ENCODE peak calls at places on chromosomes 4 and X, in five cellular contexts. K is germinal center, U is Caki2, A is H9, M is NCI-H774. P is an unnamed sample.

GRCh38 chrX:17161991-17162390 is 213.0 kb upstream of the NHS start:
- DNase-seq in K (no peak), U (no peak), A (no peak), M (no peak), P (no peak)

GRCh38 chrX:153598541-153599191 is at the start of gene CCNQ:
- DNase-seq in K (no peak), U (peak), A (peak), M (peak), P (peak)

GRCh38 chr4:156294577-156294976 is 340.9 kb upstream of the CTSO start:
- DNase-seq in K (no peak), U (peak), A (peak), M (peak), P (peak)

GRCh38 chrX:11470231-11470630 is 177.0 kb downstream of the AMELX start:
- DNase-seq in K (no peak), U (peak), A (no peak), M (no peak), P (no peak)

GRCh38 chr4:27239651-27240050 is 379.0 kb downstream of the STIM2 start:
- DNase-seq in K (no peak), U (no peak), A (no peak), M (no peak), P (no peak)

GRCh38 chr4:158817562-158818370 is 48.9 kb downstream of the FNIP2 start:
- DNase-seq in K (no peak), U (peak), A (no peak), M (no peak), P (no peak)

GRCh38 chrX:43958529-43958928 is 14.7 kb downstream of the NDP start:
- DNase-seq in K (peak), U (peak), A (peak), M (peak), P (peak)

GRCh38 chr4:14652522-14652921 is 349.8 kb upstream of the CPEB2 start:
- DNase-seq in K (no peak), U (no peak), A (no peak), M (peak), P (no peak)

GRCh38 chr4:76449362-76449767 is 14.3 kb downstream of the SHROOM3 start:
- DNase-seq in K (no peak), U (peak), A (no peak), M (no peak), P (peak)

GRCh38 chr4:122764071-122764807 is 31.7 kb downstream of the BBS12 start:
- DNase-seq in K (no peak), U (no peak), A (no peak), M (no peak), P (peak)

GRCh38 chr4:74096265-74096980 is 2.6 kb downstream of the CXCL2 start:
- DNase-seq in K (no peak), U (no peak), A (no peak), M (no peak), P (peak)

GRCh38 chrX:110167952-110168451 is 149.9 kb downstream of the AMMECR1 start:
- DNase-seq in K (peak), U (peak), A (peak), M (no peak), P (peak)

GRCh38 chrX:148020329-148020728 is 39.2 kb downstream of the FMR1NB start:
- DNase-seq in K (no peak), U (no peak), A (no peak), M (no peak), P (no peak)

GRCh38 chr4:109395694-109396093 is 37.9 kb upstream of the SEC24B start:
- DNase-seq in K (no peak), U (no peak), A (no peak), M (no peak), P (no peak)

GRCh38 chr4:7573692-7574091 is 139.0 kb upstream of the PSAPL1 start:
- DNase-seq in K (no peak), U (no peak), A (no peak), M (no peak), P (no peak)

GRCh38 chrX:133985164-133986007 is at the start of gene GPC3:
- DNase-seq in K (peak), U (peak), A (peak), M (peak), P (peak)

GRCh38 chr4:142095886-142096605 is 459.7 kb downstream of the IL15 start:
- DNase-seq in K (no peak), U (peak), A (no peak), M (peak), P (peak)

GRCh38 chrX:81120936-81121351 is 80.8 kb downstream of the HMGN5 start:
- DNase-seq in K (peak), U (peak), A (peak), M (peak), P (peak)

GRCh38 chr4:16866974-16867373 is 31.5 kb downstream of the LDB2 start:
- DNase-seq in K (no peak), U (no peak), A (no peak), M (no peak), P (no peak)

GRCh38 chr4:143700420-143701352 is at the start of gene FREM3:
- DNase-seq in K (peak), U (peak), A (peak), M (no peak), P (no peak)

GRCh38 chr4:5798447-5798846 is 87.4 kb downstream of the EVC start:
- DNase-seq in K (no peak), U (no peak), A (no peak), M (no peak), P (no peak)

GRCh38 chr4:2634014-2634413 is 97.6 kb downstream of the FAM193A start:
- DNase-seq in K (no peak), U (no peak), A (no peak), M (no peak), P (no peak)

GRCh38 chr4:113943863-113944262 is 35.6 kb downstream of the ARSJ start:
- DNase-seq in K (no peak), U (no peak), A (no peak), M (no peak), P (no peak)

GRCh38 chr4:36208884-36209473 is 35.3 kb downstream of the ARAP2 start:
- DNase-seq in K (no peak), U (no peak), A (no peak), M (no peak), P (no peak)

GRCh38 chrX:111519215-111519614 is 7.8 kb downstream of the SERTM2 start:
- DNase-seq in K (no peak), U (no peak), A (no peak), M (no peak), P (peak)

GRCh38 chrX:1807301-1807731 is 192.5 kb downstream of the ASMT start:
- DNase-seq in K (no peak), U (peak), A (peak), M (no peak), P (no peak)

GRCh38 chr4:11878241-11878640 is 449.5 kb upstream of the HS3ST1 start:
- DNase-seq in K (no peak), U (no peak), A (no peak), M (no peak), P (no peak)

GRCh38 chr4:101103381-101104142 is 243.8 kb downstream of the PPP3CA start:
- DNase-seq in K (peak), U (no peak), A (no peak), M (no peak), P (no peak)